ENCODE peak calls at places on chromosome 10, in eight cellular contexts. O is A549, Y is sigmoid colon, G is transverse colon, D is K562, H is ovary, S is GM12878, U is tibial nerve. X is an unnamed sample.

GRCh38 chr10:11610855-11611247 is 599 bp downstream of the USP6NL start:
- DNase-seq in U (peak; percentile 30), Y (peak; percentile 72), O (peak; percentile 40), G (peak; percentile 38), D (peak; percentile 37), S (no peak), H (peak; percentile 61), X (no peak)

GRCh38 chr10:114694062-114694461 is 36.0 kb upstream of the ABLIM1 start:
- DNase-seq in H (no peak), U (no peak), O (no peak), S (no peak), Y (no peak), G (no peak), D (no peak), X (no peak)

GRCh38 chr10:123129553-123130271 is 6.1 kb upstream of the HMX3 start:
- DNase-seq in O (no peak), U (no peak), S (no peak), Y (no peak), G (no peak), D (no peak), H (no peak), X (no peak)

GRCh38 chr10:124523301-124523871 is 61.8 kb downstream of the LHPP start:
- DNase-seq in S (no peak), D (no peak), Y (peak; percentile 71), O (no peak), H (peak; percentile 69), U (peak; percentile 15), G (peak; percentile 25), X (no peak)

GRCh38 chr10:14502451-14502850 is 171.7 kb upstream of the FRMD4A start:
- DNase-seq in Y (no peak), D (no peak), S (no peak), H (no peak), O (no peak), U (no peak), G (no peak), X (no peak)

GRCh38 chr10:48885376-48885775 is 54.3 kb downstream of the LRRC18 start:
- DNase-seq in Y (no peak), H (peak; percentile 45), S (no peak), O (peak; percentile 44), U (no peak), D (peak; percentile 49), G (no peak), X (no peak)

GRCh38 chr10:118669835-118670234 is 74.4 kb upstream of the PRLHR start:
- DNase-seq in H (no peak), S (no peak), Y (no peak), G (no peak), U (no peak), O (no peak), D (no peak), X (no peak)

GRCh38 chr10:123643315-123643714 is 22.8 kb upstream of the GPR26 start:
- DNase-seq in H (no peak), O (no peak), G (no peak), Y (peak; percentile 27), D (no peak), U (no peak), S (no peak), X (peak; percentile 15)

GRCh38 chr10:34348917-34349509 is 466.1 kb downstream of the PARD3 start:
- DNase-seq in H (no peak), G (no peak), S (no peak), O (no peak), U (no peak), D (no peak), Y (no peak), X (no peak)

GRCh38 chr10:57891201-57892006 is 376.3 kb downstream of the IPMK start:
- DNase-seq in Y (no peak), H (no peak), G (peak; percentile 54), S (no peak), O (no peak), U (no peak), D (no peak), X (no peak)

GRCh38 chr10:75294866-75295692 is 59.3 kb upstream of the COMTD1 start:
- DNase-seq in D (peak; percentile 78), S (no peak), Y (peak; percentile 93), G (peak; percentile 74), U (peak; percentile 66), H (peak; percentile 79), O (peak; percentile 84), X (peak; percentile 74)

GRCh38 chr10:112815238-112816032 is 134.6 kb upstream of the TCF7L2 start:
- DNase-seq in H (no peak), U (peak; percentile 29), G (no peak), D (no peak), Y (no peak), O (peak; percentile 13), S (no peak), X (no peak)

GRCh38 chr10:29926649-29927048 is 132.7 kb downstream of the JCAD start:
- DNase-seq in H (no peak), D (no peak), Y (no peak), U (no peak), G (no peak), S (no peak), O (no peak), X (no peak)

GRCh38 chr10:1297566-1298301 is 241.5 kb downstream of the WDR37 start:
- DNase-seq in U (no peak), Y (no peak), S (no peak), H (peak; percentile 45), D (no peak), G (no peak), O (no peak), X (no peak)

GRCh38 chr10:126749030-126749655 is 78.7 kb upstream of the C10orf90 start:
- DNase-seq in Y (peak; percentile 74), U (peak; percentile 70), H (peak; percentile 57), G (peak; percentile 67), S (no peak), O (peak; percentile 84), D (peak; percentile 20), X (peak; percentile 85)

GRCh38 chr10:63586048-63586447 is 64.8 kb downstream of the REEP3 start:
- DNase-seq in Y (no peak), O (no peak), S (no peak), D (no peak), H (no peak), G (no peak), U (no peak), X (no peak)

GRCh38 chr10:93363891-93364648 is 118.1 kb downstream of the MYOF start:
- DNase-seq in D (no peak), O (no peak), H (peak; percentile 36), Y (peak; percentile 78), U (no peak), S (no peak), G (no peak), X (no peak)

GRCh38 chr10:102597131-102597891 is 47.0 kb upstream of the TRIM8 start:
- DNase-seq in S (no peak), Y (peak; percentile 64), O (no peak), G (no peak), D (no peak), U (no peak), H (no peak), X (no peak)
- TF ChIP-seq POLR2A in S (no peak), Y (no peak), O (no peak), G (no peak), D (no peak), U (no peak), H (no peak), X (no peak)

GRCh38 chr10:65894379-65894778 is 1031.5 kb upstream of the LRRTM3 start:
- DNase-seq in S (no peak), G (no peak), U (no peak), Y (no peak), D (no peak), O (no peak), H (no peak), X (no peak)

DNA sequence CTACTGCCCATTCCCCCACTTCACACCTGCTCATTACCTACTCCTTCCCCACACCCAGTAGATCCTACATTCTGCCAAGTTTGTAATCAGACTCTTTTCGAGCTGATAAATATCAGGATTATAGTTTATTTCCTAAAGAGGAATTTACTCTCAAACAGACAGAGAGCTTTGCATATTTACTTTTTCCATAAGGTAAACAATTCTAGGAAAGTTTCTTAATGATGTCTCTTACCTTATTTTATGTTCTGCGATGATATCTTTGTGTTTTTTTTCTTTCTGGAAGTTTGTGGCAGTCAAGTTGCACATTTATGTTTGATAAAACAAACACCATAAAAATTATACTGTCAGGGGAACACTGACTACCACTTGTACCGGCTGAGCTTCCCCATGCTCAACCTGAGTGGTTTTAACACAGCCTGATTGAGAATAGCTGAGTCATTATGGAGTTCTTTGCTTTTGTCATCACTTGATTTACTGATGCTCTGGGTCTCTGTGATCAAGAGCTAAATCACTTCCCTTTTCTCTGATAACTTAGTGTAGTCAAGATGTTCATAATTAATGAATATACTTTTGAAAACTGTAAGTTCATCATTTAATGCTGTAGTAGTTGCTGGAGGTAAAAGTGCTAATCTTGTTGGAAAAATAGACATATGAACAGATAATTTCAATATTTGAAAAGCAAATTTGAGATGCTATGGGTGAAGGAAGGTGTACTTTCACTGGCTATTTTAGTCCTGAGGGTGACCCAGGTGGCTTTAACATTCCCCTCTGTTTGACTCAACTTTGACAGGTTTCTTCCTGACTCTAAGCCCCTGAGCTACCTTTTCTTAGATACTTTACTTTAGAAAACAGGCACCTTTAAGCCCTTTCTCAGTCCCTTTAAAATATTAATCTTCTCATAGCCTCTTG is 1034.5 kb upstream of the LRRTM3 start:
- DNase-seq in S (peak; percentile 50), Y (no peak), D (no peak), U (no peak), O (peak; percentile 74), H (no peak), G (no peak), X (no peak)
- TF ChIP-seq EP300 in S (peak; percentile 11), Y (no peak), D (no peak), U (no peak), O (no peak), H (no peak), G (no peak), X (no peak)

GRCh38 chr10:13470270-13470669 is 58.5 kb downstream of the BEND7 start:
- DNase-seq in H (no peak), O (no peak), S (no peak), U (no peak), D (no peak), Y (no peak), G (no peak), X (no peak)
- TF ChIP-seq CTCF in H (no peak), O (no peak), S (no peak), U (no peak), D (peak; percentile 21), Y (no peak), G (no peak), X (no peak)

GRCh38 chr10:117003336-117003735 is 1.7 kb downstream of the SHTN1 start:
- DNase-seq in H (no peak), U (no peak), Y (no peak), S (no peak), D (no peak), G (no peak), O (no peak), X (no peak)

GRCh38 chr10:117007080-117007479 is 2.1 kb upstream of the SHTN1 start:
- DNase-seq in O (peak; percentile 61), Y (no peak), U (no peak), G (no peak), H (no peak), D (peak; percentile 44), S (no peak), X (no peak)

GRCh38 chr10:117004238-117004626 is 755 bp downstream of the SHTN1 start:
- DNase-seq in O (no peak), H (no peak), D (no peak), G (no peak), U (no peak), Y (no peak), S (no peak), X (no peak)

GRCh38 chr10:117004627-117005453 is at the start of gene SHTN1:
- DNase-seq in H (peak; percentile 87), Y (peak; percentile 82), S (no peak), G (peak; percentile 92), O (peak; percentile 88), D (peak; percentile 75), U (peak; percentile 28), X (peak; percentile 94)

GRCh38 chr10:117005454-117006055 is 568 bp upstream of the SHTN1 start:
- DNase-seq in U (no peak), D (peak; percentile 30), Y (no peak), G (peak; percentile 9), H (no peak), O (peak; percentile 74), S (no peak), X (no peak)
- TF ChIP-seq POLR2A in U (no peak), D (peak; percentile 0), Y (no peak), G (no peak), H (no peak), O (no peak), S (no peak), X (no peak)